ENCODE peak calls at places on chromosomes 12 and 14, in eight cellular contexts. Z, B, C, T, D, U, S and F are unnamed samples.

GRCh38 chr14:71552809-71553208 is 379.4 kb upstream of the RGS6 start:
- DNase-seq in D (no peak), B (no peak), Z (no peak), S (no peak), T (no peak), U (no peak), C (no peak), F (no peak)

GRCh38 chr12:89162704-89163261 is 189.5 kb downstream of the DUSP6 start:
- DNase-seq in S (no peak), D (no peak), C (peak), U (peak), B (peak), Z (peak), T (peak), F (peak)

GRCh38 chr12:48938805-48939204 is 13.5 kb upstream of the FKBP11 start:
- DNase-seq in D (peak), S (no peak), U (no peak), C (peak), B (no peak), Z (no peak), T (no peak), F (no peak)

GRCh38 chr14:54591461-54592245 is 24.7 kb downstream of the SAMD4A start:
- DNase-seq in D (no peak), S (no peak), B (no peak), C (no peak), U (no peak), T (peak), Z (no peak), F (no peak)

GRCh38 chr14:90720336-90720735 is 95.9 kb downstream of the TTC7B start:
- DNase-seq in C (no peak), D (no peak), Z (no peak), B (no peak), U (no peak), S (no peak), T (no peak), F (no peak)

GRCh38 chr12:109461049-109461845 is 15.9 kb downstream of the KCTD10 start:
- DNase-seq in S (no peak), C (peak), Z (no peak), D (peak), T (peak), U (no peak), B (peak), F (peak)

GRCh38 chr12:106274012-106274411 is 26.2 kb upstream of the CKAP4 start:
- DNase-seq in C (no peak), D (no peak), T (no peak), U (no peak), B (no peak), Z (no peak), S (no peak), F (no peak)

GRCh38 chr12:68871899-68872298 is 61.1 kb downstream of the CPM start:
- DNase-seq in S (no peak), Z (no peak), C (no peak), D (peak), U (no peak), T (peak), B (no peak), F (peak)

GRCh38 chr14:79056879-79057278 is 886.7 kb downstream of the NRXN3 start:
- DNase-seq in S (no peak), T (peak), D (no peak), Z (no peak), B (no peak), U (no peak), C (no peak), F (no peak)

GRCh38 chr12:112122823-112123690 is 2.3 kb upstream of the TRAFD1 start:
- DNase-seq in U (no peak), D (no peak), C (no peak), Z (no peak), S (no peak), T (peak), B (no peak), F (peak)

GRCh38 chr14:68380304-68380840 is 412.5 kb downstream of the ZFP36L1 start:
- DNase-seq in T (peak), B (no peak), C (no peak), S (no peak), Z (no peak), U (peak), D (no peak), F (no peak)

GRCh38 chr14:73461478-73462077 is 3.2 kb upstream of the NUMB start:
- DNase-seq in T (no peak), Z (no peak), U (no peak), C (no peak), S (no peak), B (no peak), D (no peak), F (no peak)

GRCh38 chr12:71876400-71876799 is 36.8 kb downstream of the TBC1D15 start:
- DNase-seq in Z (no peak), D (no peak), B (no peak), C (no peak), U (no peak), T (no peak), S (no peak), F (no peak)

GRCh38 chr14:91388551-91388975 is 29.1 kb downstream of the CCDC88C start:
- DNase-seq in T (no peak), Z (no peak), S (no peak), U (peak), D (no peak), C (peak), B (no peak), F (no peak)

GRCh38 chr14:101835166-101835557 is 73.7 kb downstream of the PPP2R5C start:
- DNase-seq in S (no peak), D (no peak), C (no peak), U (no peak), Z (no peak), B (no peak), T (peak), F (no peak)

GRCh38 chr14:54815016-54815415 is 87.6 kb downstream of the GCH1 start:
- DNase-seq in D (no peak), B (no peak), C (no peak), U (no peak), Z (peak), T (peak), S (peak), F (no peak)

GRCh38 chr14:60753264-60754126 is 18.9 kb downstream of the MNAT1 start:
- DNase-seq in B (no peak), C (peak), Z (no peak), S (no peak), U (peak), T (no peak), D (no peak), F (peak)

GRCh38 chr12:47087088-47087688 is 7.4 kb upstream of the AMIGO2 start:
- DNase-seq in Z (no peak), U (no peak), B (no peak), S (no peak), T (no peak), D (no peak), C (no peak), F (no peak)

GRCh38 chr14:80663541-80663940 is 278.0 kb downstream of the CEP128 start:
- DNase-seq in T (no peak), U (no peak), C (no peak), B (no peak), S (no peak), Z (no peak), D (no peak), F (no peak)

GRCh38 chr14:38737657-38738056 is 365.4 kb downstream of the SEC23A start:
- DNase-seq in D (no peak), B (no peak), C (no peak), S (no peak), T (no peak), U (no peak), Z (no peak), F (no peak)

GRCh38 chr12:100331871-100332270 is 25.0 kb upstream of the SLC17A8 start:
- DNase-seq in Z (no peak), B (no peak), C (no peak), T (no peak), D (no peak), S (no peak), U (no peak), F (peak)

GRCh38 chr14:104238424-104239184 is 100.2 kb downstream of the KIF26A start:
- DNase-seq in C (no peak), T (no peak), Z (peak), U (no peak), B (no peak), S (no peak), D (no peak), F (no peak)

GRCh38 chr12:6202846-6203245 is 2.6 kb downstream of the CD9 start:
- DNase-seq in S (no peak), Z (no peak), D (no peak), T (no peak), C (no peak), B (no peak), U (no peak), F (no peak)

GRCh38 chr14:100810861-100811461 is 15.0 kb upstream of the MEG3 start:
- DNase-seq in Z (no peak), S (no peak), T (no peak), U (no peak), D (no peak), B (no peak), C (no peak), F (no peak)

GRCh38 chr12:132824053-132824452 is 4.6 kb downstream of the GOLGA3 start:
- DNase-seq in D (no peak), T (peak), S (no peak), B (no peak), Z (no peak), U (no peak), C (peak), F (peak)

GRCh38 chr12:46455648-46456352 is 83.2 kb upstream of the SLC38A2 start:
- DNase-seq in C (no peak), U (no peak), Z (no peak), S (peak), T (no peak), B (no peak), D (no peak), F (no peak)

GRCh38 chr12:127400231-127400630 is 866.7 kb upstream of the TMEM132C start:
- DNase-seq in Z (no peak), D (no peak), T (peak), U (no peak), C (no peak), B (no peak), S (no peak), F (no peak)

GRCh38 chr12:101116911-101117310 is 93.1 kb downstream of the SLC5A8 start:
- DNase-seq in D (no peak), Z (no peak), B (no peak), C (no peak), U (no peak), S (no peak), T (no peak), F (no peak)

GRCh38 chr12:3989218-3989550 is 116.0 kb upstream of the PARP11 start:
- DNase-seq in U (no peak), S (no peak), T (no peak), C (no peak), B (no peak), D (no peak), Z (no peak), F (no peak)

GRCh38 chr14:34059925-34060746 is 109.3 kb upstream of the EGLN3 start:
- DNase-seq in B (peak), U (no peak), Z (peak), S (peak), D (no peak), T (peak), C (peak), F (peak)

GRCh38 chr14:73712071-73712506 is 2.1 kb downstream of the PNMA1 start:
- DNase-seq in Z (no peak), B (no peak), U (no peak), C (no peak), T (peak), D (peak), S (no peak), F (no peak)

GRCh38 chr12:99553461-99553860 is 94.1 kb upstream of the GARIN6 start:
- DNase-seq in Z (no peak), C (no peak), B (no peak), T (no peak), U (no peak), S (no peak), D (no peak), F (no peak)

GRCh38 chr14:103196716-103197115 is 73.5 kb downstream of the TNFAIP2 start:
- DNase-seq in B (no peak), D (no peak), S (no peak), T (no peak), C (no peak), Z (no peak), U (no peak), F (no peak)

GRCh38 chr14:100654814-100655795 is 67.9 kb upstream of the BEGAIN start:
- DNase-seq in B (no peak), T (peak), Z (no peak), S (peak), U (peak), D (no peak), C (peak), F (peak)

GRCh38 chr14:53327716-53328115 is 174.6 kb upstream of the DDHD1 start:
- DNase-seq in T (peak), Z (no peak), S (no peak), D (no peak), U (no peak), B (no peak), C (no peak), F (no peak)

GRCh38 chr14:99327458-99328250 is 55.7 kb upstream of the BCL11B start:
- DNase-seq in D (no peak), S (no peak), T (peak), C (no peak), U (no peak), B (no peak), Z (no peak), F (no peak)

GRCh38 chr12:121796855-121797751 is 3.6 kb upstream of the RHOF start:
- DNase-seq in Z (peak), T (peak), C (peak), B (peak), U (no peak), S (peak), D (no peak), F (peak)
- H3K4me3 ChIP-seq in Z (peak), T (peak), C (peak), B (peak), U (no peak), S (no peak), D (no peak), F (no peak)

GRCh38 chr12:23504043-23504442 is 445.4 kb downstream of the SOX5 start:
- DNase-seq in Z (no peak), S (no peak), C (no peak), U (no peak), D (no peak), T (no peak), B (no peak), F (no peak)
- H3K27ac ChIP-seq in Z (no peak), S (no peak), C (no peak), U (no peak), D (no peak), T (no peak), B (no peak), F (no peak)

DNA sequence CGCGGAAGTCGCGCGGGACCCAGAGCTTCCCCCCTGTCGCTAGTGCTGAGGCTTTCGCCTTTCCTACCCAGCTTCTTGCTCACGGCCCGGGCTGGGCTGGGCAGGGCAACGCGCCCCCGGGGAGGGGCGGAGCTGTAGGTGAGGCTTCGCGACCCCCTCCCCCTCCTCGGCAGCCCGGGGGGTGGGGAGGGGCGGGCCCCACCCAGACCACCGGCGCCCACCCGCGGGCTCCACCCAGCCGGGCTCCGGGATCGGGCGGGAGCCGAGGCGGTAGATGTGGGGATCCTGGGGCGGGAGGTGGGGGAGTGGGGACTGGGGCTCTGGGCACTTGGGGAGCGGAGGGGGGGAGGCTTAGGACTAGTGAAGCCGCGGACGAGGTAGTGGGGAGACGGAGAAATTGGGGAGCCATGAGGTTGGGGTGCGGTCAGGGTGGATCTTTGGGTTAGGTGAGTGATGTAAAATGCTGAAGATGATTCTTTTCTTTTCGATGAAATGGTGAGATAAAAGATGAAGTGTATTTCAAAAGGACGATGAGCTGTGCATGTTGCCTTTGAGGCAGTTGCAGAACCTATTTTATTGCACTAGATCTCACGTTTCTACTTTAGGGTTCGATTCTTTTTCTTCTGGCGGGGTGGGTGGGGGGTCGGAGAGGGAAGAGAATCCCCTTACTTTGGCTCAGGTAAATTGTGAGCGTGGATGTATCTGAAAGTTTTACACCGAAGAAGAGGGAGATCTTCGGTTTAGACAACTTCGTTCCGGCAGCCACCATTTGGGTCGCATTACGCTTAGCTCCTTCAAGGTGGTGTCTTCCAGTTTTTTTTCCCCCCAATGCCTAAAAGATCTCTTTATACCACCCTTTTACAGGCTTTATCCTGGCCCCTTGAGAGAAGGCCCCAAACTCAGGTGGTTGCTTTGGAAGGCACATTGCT is 591 bp downstream of the ERC1 start:
- DNase-seq in B (no peak), T (peak), S (no peak), U (no peak), D (peak), Z (no peak), C (peak), F (no peak)
- H3K4me3 ChIP-seq in B (peak), T (peak), S (peak), U (peak), D (peak), Z (peak), C (peak), F (peak)

GRCh38 chr12:84697141-84697540 is 215.5 kb downstream of the SLC6A15 start:
- DNase-seq in S (no peak), Z (no peak), T (peak), U (no peak), B (no peak), C (no peak), D (no peak), F (no peak)

GRCh38 chr12:84698576-84699333 is 213.8 kb downstream of the SLC6A15 start:
- DNase-seq in D (no peak), U (no peak), T (no peak), C (peak), B (no peak), S (no peak), Z (no peak), F (peak)

GRCh38 chr12:84696281-84696680 is 216.3 kb downstream of the SLC6A15 start:
- DNase-seq in D (no peak), T (no peak), U (no peak), Z (no peak), B (no peak), S (no peak), C (no peak), F (no peak)

GRCh38 chr12:84689638-84690037 is 223.0 kb downstream of the SLC6A15 start:
- DNase-seq in U (no peak), Z (peak), B (no peak), T (no peak), S (no peak), C (no peak), D (no peak), F (no peak)

GRCh38 chr12:84694111-84694510 is 218.5 kb downstream of the SLC6A15 start:
- DNase-seq in C (no peak), D (no peak), T (no peak), B (no peak), Z (no peak), U (no peak), S (no peak), F (no peak)
- H3K27ac ChIP-seq in C (no peak), D (no peak), T (no peak), B (no peak), Z (no peak), U (no peak), S (no peak), F (no peak)

DNA sequence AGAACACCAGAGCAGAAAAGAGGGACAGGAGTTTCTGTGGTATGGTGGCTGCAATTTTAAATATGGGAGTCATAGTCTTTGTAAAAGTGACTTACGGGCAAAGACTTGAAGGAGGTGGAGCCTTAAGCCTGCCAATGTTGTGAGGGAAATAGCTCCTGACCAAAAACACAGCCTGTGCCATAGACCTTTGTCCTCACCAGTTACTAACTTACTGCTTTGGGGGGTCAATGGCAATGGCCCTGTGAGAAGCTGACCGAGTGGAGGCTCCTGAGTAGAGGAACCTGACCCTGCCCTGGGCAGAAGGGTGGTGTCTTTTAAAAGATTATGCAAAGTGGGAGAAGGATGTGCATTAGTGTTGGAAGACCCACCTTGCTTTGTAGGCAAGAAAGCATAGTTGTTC is 3.8 kb downstream of the MTHFD1 start:
- DNase-seq in B (no peak), S (no peak), C (no peak), D (no peak), T (no peak), U (no peak), Z (no peak), F (no peak)
- H3K4me3 ChIP-seq in B (no peak), S (no peak), C (no peak), D (no peak), T (no peak), U (no peak), Z (no peak), F (no peak)

GRCh38 chr14:96507723-96508122 is 5.5 kb downstream of the PAPOLA start:
- DNase-seq in Z (no peak), U (no peak), T (no peak), S (no peak), C (no peak), B (no peak), D (no peak), F (no peak)
- H3K27ac ChIP-seq in Z (no peak), U (no peak), T (no peak), S (no peak), C (no peak), B (peak), D (no peak), F (no peak)

DNA sequence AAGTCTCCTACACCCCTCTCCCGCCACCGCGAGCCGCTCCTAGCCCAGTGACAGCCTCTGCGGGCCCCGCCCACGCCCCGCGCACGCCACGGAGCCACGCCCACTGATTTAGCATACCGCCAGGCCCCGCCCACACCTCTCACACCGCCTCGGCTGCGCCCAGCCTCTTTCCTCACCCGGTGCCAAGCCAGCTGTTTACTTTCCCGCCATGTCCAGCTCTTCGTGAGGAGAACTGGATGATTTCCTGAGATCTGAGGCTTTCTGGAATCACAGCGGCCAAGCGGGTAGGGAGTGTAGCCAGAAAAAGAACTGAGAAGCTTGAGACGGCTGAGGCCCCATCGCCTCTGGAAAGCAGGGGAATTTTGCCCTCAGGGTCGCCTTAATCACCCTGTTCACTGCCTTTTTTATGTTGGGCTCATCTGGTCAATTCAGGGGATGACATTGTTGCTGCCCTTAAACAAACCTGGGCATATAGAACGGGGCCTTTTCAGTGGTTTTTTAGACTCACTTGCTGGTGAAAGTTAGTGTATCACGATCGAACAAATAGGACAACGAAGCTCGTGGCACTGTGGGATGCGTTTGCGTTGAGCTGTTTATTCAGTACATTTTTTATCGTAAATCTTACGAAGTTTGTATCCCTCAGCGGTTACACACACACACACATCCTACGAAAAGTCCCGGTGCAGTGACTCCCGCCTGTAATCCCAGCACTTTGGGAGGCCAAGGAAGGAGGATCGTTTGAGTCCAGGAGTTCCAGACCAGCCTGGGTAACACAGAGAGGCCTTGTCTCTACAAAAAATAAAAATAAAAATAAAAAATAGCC is at the start of gene RNF212B:
- DNase-seq in T (peak), Z (peak), C (peak), S (peak), B (peak), D (peak), U (peak), F (peak)
- H3K4me3 ChIP-seq in T (peak), Z (peak), C (peak), S (no peak), B (peak), D (no peak), U (peak), F (no peak)